ENCODE peak calls at places on chromosomes 5 and 9, in five cellular contexts. G, L, D, M and K are unnamed samples.

GRCh38 chr5:154202379-154203260 is 12.1 kb downstream of the GALNT10 start:
- DNase-seq in G (no peak), L (peak), M (no peak), D (no peak), K (no peak)

GRCh38 chr5:99702565-99702964 is 773.8 kb upstream of the CHD1 start:
- DNase-seq in L (no peak), D (no peak), G (no peak), M (no peak), K (no peak)

GRCh38 chr9:73153793-73154227 is 2.1 kb downstream of the ANXA1 start:
- DNase-seq in M (no peak), D (peak), L (no peak), G (no peak), K (no peak)

GRCh38 chr5:73031839-73032238 is 76.0 kb downstream of the FCHO2 start:
- DNase-seq in M (peak), G (no peak), D (no peak), L (no peak), K (no peak)

GRCh38 chr9:108184941-108185340 is 670.8 kb downstream of the ACTL7B start:
- DNase-seq in D (no peak), M (no peak), G (no peak), L (no peak), K (no peak)

GRCh38 chr5:118529361-118530154 is 458.8 kb downstream of the DTWD2 start:
- DNase-seq in D (no peak), L (no peak), M (peak), G (no peak), K (no peak)

GRCh38 chr9:34338664-34339063 is 9.3 kb downstream of the NUDT2 start:
- DNase-seq in M (peak), G (no peak), L (no peak), D (no peak), K (no peak)

GRCh38 chr5:61450880-61451279 is 118.8 kb downstream of the ZSWIM6 start:
- DNase-seq in L (no peak), G (no peak), D (no peak), M (peak), K (no peak)

GRCh38 chr5:80071510-80072021 is 36.4 kb downstream of the THBS4 start:
- DNase-seq in L (no peak), D (no peak), M (no peak), G (no peak), K (no peak)

GRCh38 chr9:135334953-135335460 is 144.6 kb upstream of the PPP1R26 start:
- DNase-seq in D (no peak), L (no peak), G (peak), M (no peak), K (no peak)

GRCh38 chr9:130172161-130172857 is at the start of gene NCS1:
- DNase-seq in M (peak), D (peak), L (no peak), G (no peak), K (peak)

GRCh38 chr9:124381073-124381945 is 33.9 kb downstream of the PSMB7 start:
- DNase-seq in G (no peak), D (no peak), M (no peak), L (no peak), K (no peak)

GRCh38 chr5:149018909-149019443 is 43.9 kb downstream of the SH3TC2 start:
- DNase-seq in M (no peak), L (no peak), G (no peak), D (no peak), K (no peak)

GRCh38 chr5:162485666-162486292 is 418.2 kb downstream of the GABRG2 start:
- DNase-seq in G (peak), D (no peak), M (no peak), L (no peak), K (no peak)

GRCh38 chr5:158471179-158471924 is 612.4 kb upstream of the CLINT1 start:
- DNase-seq in M (no peak), L (no peak), D (no peak), G (no peak), K (no peak)

GRCh38 chr9:93825348-93826115 is 129.6 kb downstream of the BARX1 start:
- DNase-seq in M (no peak), L (no peak), D (no peak), G (no peak), K (no peak)

GRCh38 chr9:82600536-82601271 is 462.2 kb downstream of the RASEF start:
- DNase-seq in M (no peak), G (no peak), L (no peak), D (no peak), K (no peak)

GRCh38 chr9:93902780-93903655 is 52.1 kb downstream of the BARX1 start:
- DNase-seq in G (no peak), M (no peak), L (no peak), D (no peak), K (no peak)

GRCh38 chr9:21958833-21959232 is 35.4 kb downstream of the CDKN2A start:
- DNase-seq in L (no peak), G (no peak), D (no peak), M (no peak), K (no peak)

GRCh38 chr5:133032852-133033742 is 6.7 kb upstream of the ZCCHC10 start:
- DNase-seq in M (no peak), D (no peak), G (no peak), L (no peak), K (no peak)

GRCh38 chr5:103041071-103041676 is 78.8 kb downstream of the GIN1 start:
- DNase-seq in G (no peak), D (peak), M (no peak), L (peak), K (no peak)

GRCh38 chr9:108874058-108874788 is 12.2 kb downstream of the ACTL7A start:
- DNase-seq in M (no peak), L (no peak), G (no peak), D (no peak), K (no peak)

GRCh38 chr9:20398511-20399338 is 223.6 kb downstream of the MLLT3 start:
- DNase-seq in D (no peak), M (no peak), L (no peak), G (no peak), K (no peak)

GRCh38 chr5:169527863-169528262 is 55.7 kb upstream of the SPDL1 start:
- DNase-seq in M (no peak), L (no peak), D (no peak), G (no peak), K (no peak)

GRCh38 chr9:68678430-68678829 is 26.6 kb upstream of the PIP5K1B start:
- DNase-seq in L (no peak), D (no peak), G (no peak), M (peak), K (no peak)

GRCh38 chr5:177147239-177147638 is 13.7 kb downstream of the NSD1 start:
- DNase-seq in D (no peak), L (no peak), M (no peak), G (no peak), K (no peak)

GRCh38 chr5:20113031-20113685 is 125.2 kb upstream of the CDH18 start:
- DNase-seq in L (no peak), M (no peak), D (no peak), G (no peak), K (no peak)

GRCh38 chr9:123111977-123112869 is 78.8 kb downstream of the GPR21 start:
- DNase-seq in L (peak), D (no peak), G (no peak), M (no peak), K (no peak)

GRCh38 chr9:131258186-131258585 is 18.1 kb downstream of the FAM78A start:
- DNase-seq in G (no peak), L (no peak), D (no peak), M (no peak), K (no peak)

GRCh38 chr5:54455413-54456157 is at the start of gene HSPB3:
- DNase-seq in G (no peak), L (no peak), D (no peak), M (peak), K (no peak)

GRCh38 chr5:43000198-43000840 is 39.8 kb downstream of the ANXA2R start:
- DNase-seq in G (no peak), M (no peak), L (no peak), D (no peak), K (no peak)

GRCh38 chr5:157865844-157866243 is 6.9 kb upstream of the CLINT1 start:
- DNase-seq in L (no peak), D (peak), G (no peak), M (no peak), K (no peak)

GRCh38 chr5:53031695-53032096 is 42.5 kb downstream of the ITGA2 start:
- DNase-seq in L (no peak), G (no peak), D (peak), M (no peak), K (no peak)

GRCh38 chr5:150082364-150082763 is 4.0 kb downstream of the CSF1R start:
- DNase-seq in L (no peak), D (no peak), G (peak), M (no peak), K (no peak)

GRCh38 chr9:2620876-2621677 is 510 bp upstream of the VLDLR start:
- DNase-seq in M (peak), G (peak), L (peak), D (peak), K (peak)

DNA sequence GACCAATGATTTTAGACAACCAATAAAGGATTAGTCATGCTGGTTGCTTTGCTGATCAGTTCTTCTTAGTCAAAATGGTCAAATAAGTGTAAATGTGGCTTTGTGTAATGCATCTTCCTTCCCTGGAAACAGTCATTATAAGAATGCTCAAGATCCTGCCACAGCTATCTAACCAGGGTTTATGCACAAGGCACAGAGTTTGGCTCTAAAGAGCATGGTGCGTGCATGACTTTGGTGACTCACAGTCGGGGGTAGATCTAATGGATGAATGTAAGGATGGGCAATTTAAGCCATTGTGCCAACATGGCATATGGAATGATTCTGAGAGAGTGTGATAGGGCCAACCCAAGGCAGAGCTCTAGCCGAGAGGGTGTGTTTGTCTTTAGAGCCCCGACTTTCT is 6.5 kb downstream of the LIX1 start:
- DNase-seq in D (no peak), L (no peak), G (no peak), M (no peak), K (no peak)
- H3K4me3 ChIP-seq in D (no peak), L (no peak), G (no peak), M (no peak), K (no peak)

GRCh38 chr5:161483721-161484120 is 62.8 kb downstream of the GABRB2 start:
- DNase-seq in L (no peak), G (no peak), D (no peak), M (no peak), K (no peak)

GRCh38 chr5:161481922-161482321 is 64.6 kb downstream of the GABRB2 start:
- DNase-seq in G (no peak), M (no peak), L (no peak), D (no peak), K (no peak)
- H3K27ac ChIP-seq in G (no peak), M (no peak), L (no peak), D (no peak), K (no peak)

GRCh38 chr9:104740596-104740995 is 6.9 kb upstream of the NIPSNAP3A start:
- DNase-seq in M (no peak), G (no peak), L (no peak), D (no peak), K (no peak)
- H3K4me3 ChIP-seq in M (no peak), G (no peak), L (no peak), D (no peak), K (no peak)

GRCh38 chr9:112850840-112851239 is 39.8 kb downstream of the SLC46A2 start:
- DNase-seq in L (no peak), D (no peak), M (no peak), G (no peak), K (no peak)
- H3K27ac ChIP-seq in L (no peak), D (no peak), M (no peak), G (no peak), K (no peak)

GRCh38 chr9:129139993-129140396 is 28.8 kb downstream of the PTPA start:
- DNase-seq in D (peak), G (peak), L (peak), M (peak), K (peak)
- H3K4me3 ChIP-seq in D (peak), G (peak), L (peak), M (peak), K (peak)

DNA sequence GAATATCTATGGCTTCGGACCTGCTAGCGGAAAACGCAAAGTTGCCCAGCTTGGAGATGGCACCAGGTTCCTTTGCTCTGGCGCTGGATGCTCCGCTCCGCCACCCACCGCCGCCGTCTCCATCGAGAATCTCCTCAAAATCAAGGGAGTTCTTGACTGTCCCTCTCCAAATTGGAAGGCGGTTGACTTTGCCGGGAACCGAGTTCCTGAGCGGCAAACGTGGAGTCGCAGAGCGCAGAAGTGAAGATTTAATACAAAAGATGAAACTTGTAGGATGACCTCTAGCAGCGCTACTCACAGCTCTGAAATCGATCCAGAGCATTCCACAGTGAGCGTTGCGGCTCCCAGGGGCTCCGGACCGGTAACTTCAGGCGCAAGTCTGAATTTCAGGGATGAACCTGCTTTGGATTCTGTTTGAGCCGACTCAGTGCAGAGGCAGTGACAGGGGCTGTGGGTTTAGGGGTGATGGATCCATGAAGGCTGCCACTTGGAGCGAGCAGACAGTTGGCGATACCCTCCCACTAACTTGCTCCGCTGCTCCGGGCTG is 1641.5 kb upstream of the C9orf72 start:
- DNase-seq in L (no peak), G (no peak), D (peak), M (no peak), K (no peak)
- H3K27ac ChIP-seq in L (no peak), G (no peak), D (no peak), M (no peak), K (no peak)

GRCh38 chr5:142432961-142433360 is 108.1 kb upstream of the SPRY4 start:
- DNase-seq in L (no peak), D (no peak), G (no peak), M (no peak), K (peak)

GRCh38 chr5:142434322-142434612 is 109.4 kb upstream of the SPRY4 start:
- DNase-seq in G (no peak), M (no peak), D (no peak), L (no peak), K (no peak)

GRCh38 chr5:142433526-142434321 is 108.9 kb upstream of the SPRY4 start:
- DNase-seq in M (no peak), G (no peak), D (no peak), L (no peak), K (no peak)

GRCh38 chr5:142435410-142436115 is 110.7 kb upstream of the SPRY4 start:
- DNase-seq in M (no peak), D (no peak), L (no peak), G (no peak), K (no peak)

DNA sequence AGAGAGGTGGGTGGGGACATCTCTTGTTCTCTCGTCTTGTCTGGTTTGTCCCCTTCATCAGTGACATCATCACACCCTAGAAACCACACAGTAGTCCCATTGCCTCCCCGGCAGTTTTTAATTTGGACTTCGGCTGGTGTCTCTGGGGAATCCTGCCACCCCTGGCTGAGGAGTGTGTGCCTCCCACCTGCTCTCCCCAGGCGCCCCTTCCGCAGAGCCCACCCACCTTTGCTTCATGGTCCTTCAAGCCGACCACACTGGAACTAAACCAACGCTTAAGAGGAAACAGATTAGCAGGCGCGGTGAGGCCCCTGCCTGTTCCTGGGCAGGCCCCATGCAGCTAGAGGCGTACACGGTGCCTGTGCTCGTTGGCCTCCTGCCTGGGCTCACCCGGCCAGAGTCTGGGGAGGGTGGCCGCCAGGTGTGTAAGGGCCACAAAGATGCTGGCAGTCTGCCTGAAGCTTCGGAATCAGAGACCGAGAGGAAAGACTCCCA is 107.6 kb upstream of the SPRY4 start:
- DNase-seq in G (no peak), L (no peak), M (peak), D (no peak), K (peak)
- H3K4me3 ChIP-seq in G (no peak), L (no peak), M (no peak), D (no peak), K (no peak)

GRCh38 chr9:14197459-14197858 is 116.5 kb downstream of the NFIB start:
- DNase-seq in L (no peak), D (no peak), M (no peak), G (no peak), K (no peak)
- H3K27ac ChIP-seq in L (no peak), D (no peak), M (no peak), G (no peak), K (no peak)

DNA sequence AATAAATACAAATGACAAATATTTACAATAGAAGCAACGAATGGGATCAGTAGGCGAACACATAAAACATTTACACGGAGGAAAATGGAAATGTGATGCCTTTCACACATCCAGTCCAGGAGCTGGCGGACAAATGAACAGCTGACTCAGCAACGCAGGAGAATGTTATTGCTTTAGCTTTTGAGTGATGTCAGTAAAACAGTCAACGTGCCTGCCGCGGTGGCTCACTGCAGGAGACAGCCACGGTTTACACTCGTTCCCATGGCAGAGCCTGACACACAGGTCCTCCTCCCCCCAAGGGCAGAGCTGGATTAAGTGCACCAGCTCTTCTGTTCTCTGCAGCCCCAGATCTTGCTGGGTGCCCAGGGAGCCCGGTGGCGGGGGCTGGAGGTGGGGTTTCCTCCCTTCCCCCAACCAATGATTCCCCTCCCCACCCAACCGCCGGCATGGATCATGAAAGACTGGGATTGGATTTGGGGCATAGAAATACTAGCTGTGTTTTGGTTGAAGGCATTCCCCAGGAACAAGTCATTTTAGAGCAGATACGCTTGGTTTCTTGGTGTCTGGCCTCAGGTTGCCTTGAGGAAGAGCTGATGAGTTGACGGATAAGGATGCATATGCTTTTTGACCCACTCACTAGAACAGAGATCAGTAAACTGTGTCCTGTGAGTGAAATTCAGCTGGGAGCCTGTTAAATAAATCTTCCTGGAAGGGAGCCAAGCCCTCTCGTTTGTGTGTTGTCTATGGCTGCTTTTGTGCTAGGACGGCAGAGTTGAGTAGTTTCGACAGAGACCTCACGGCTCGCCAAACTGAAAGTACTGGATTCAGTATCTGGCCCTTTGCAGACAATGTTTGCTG is 12.5 kb downstream of the STC2 start:
- DNase-seq in L (peak), M (peak), G (no peak), D (no peak), K (no peak)
- H3K4me3 ChIP-seq in L (no peak), M (peak), G (peak), D (no peak), K (no peak)

DNA sequence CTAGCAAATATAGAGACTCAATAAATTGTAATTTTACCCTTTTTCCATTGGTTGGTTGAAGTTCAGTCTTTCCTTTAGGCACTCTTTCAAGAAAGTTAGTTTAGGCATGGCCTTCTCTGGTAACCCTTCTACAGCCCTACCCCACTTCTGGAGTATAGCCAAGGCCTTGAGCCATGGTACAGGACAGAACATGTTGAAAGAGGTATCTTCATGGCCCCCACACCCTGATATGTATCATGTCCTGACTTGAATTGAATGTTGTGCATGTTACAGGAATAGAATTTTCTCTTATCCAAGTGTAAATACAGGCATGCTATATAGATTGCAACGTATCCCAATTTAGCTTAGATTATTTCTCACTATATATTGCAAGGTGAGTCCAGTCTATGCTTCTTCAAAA is 175.6 kb downstream of the CD180 start:
- DNase-seq in L (no peak), G (no peak), D (no peak), M (no peak), K (no peak)
- H3K27ac ChIP-seq in L (no peak), G (peak), D (no peak), M (no peak), K (no peak)